ENCODE peak calls at places on chromosomes 11 and 22, in six cellular contexts. Q is nephron progenitor cell, B is NCI-H1105, L is non-pigmented ciliary epithelial cell, I is activated gamma-delta T cell, K is foreskin fibroblast. G is an unnamed sample.
A peak's percentile ranks its signal among the peaks of the same experiment; 100 is the strongest.

GRCh38 chr11:14908214-14908880 is 16.3 kb upstream of the CYP2R1 start:
- DNase-seq in I (no peak), Q (peak; percentile 17), K (peak; percentile 75), L (no peak), B (peak; percentile 77), G (no peak)

GRCh38 chr22:19051381-19051780 is 70.8 kb downstream of the DGCR2 start:
- DNase-seq in K (no peak), L (no peak), B (no peak), I (no peak), Q (no peak), G (no peak)

GRCh38 chr11:86919557-86920210 is 35.5 kb downstream of the FZD4 start:
- DNase-seq in Q (no peak), B (peak; percentile 53), I (no peak), L (no peak), K (peak; percentile 83), G (no peak)

GRCh38 chr11:61718613-61719302 is 33.7 kb upstream of the MYRF start:
- DNase-seq in Q (peak; percentile 74), K (peak; percentile 73), B (no peak), L (peak; percentile 14), I (no peak), G (peak; percentile 85)

GRCh38 chr11:47466201-47466600 is 17.3 kb upstream of the RAPSN start:
- DNase-seq in I (no peak), Q (no peak), K (peak; percentile 56), L (no peak), B (no peak), G (no peak)

GRCh38 chr11:8581300-8581699 is 12.7 kb downstream of the STK33 start:
- DNase-seq in L (no peak), B (no peak), Q (no peak), K (peak; percentile 41), I (no peak), G (no peak)

GRCh38 chr11:83252266-83252665 is 33.9 kb downstream of the CCDC90B start:
- DNase-seq in I (no peak), B (no peak), L (no peak), Q (no peak), K (no peak), G (no peak)

GRCh38 chr11:70027451-70027850 is 50.7 kb upstream of the ANO1 start:
- DNase-seq in K (no peak), Q (no peak), L (no peak), I (no peak), B (no peak), G (no peak)

GRCh38 chr11:34191592-34191991 is 86.2 kb downstream of the NAT10 start:
- DNase-seq in Q (no peak), L (no peak), K (no peak), I (no peak), B (no peak), G (no peak)

GRCh38 chr11:117426297-117426685 is 98.6 kb downstream of the CEP164 start:
- DNase-seq in K (peak; percentile 75), I (no peak), Q (peak; percentile 97), L (peak; percentile 5), B (peak; percentile 63), G (peak; percentile 86)

GRCh38 chr11:17649696-17650600 is 69.4 kb upstream of the MYOD1 start:
- DNase-seq in Q (no peak), B (no peak), K (peak; percentile 48), I (no peak), L (no peak), G (no peak)

G was measured in upper lobe of left lung.